ENCODE peak calls at places on chromosomes 16 and 17, in eight cellular contexts. One of them, this sample, is unnamed.

GRCh38 chr17:72342582-72343527 is 222.0 kb downstream of the SOX9 start:
- DNase-seq in fibroblast of mammary gland: peak
- DNase-seq in tibial nerve: peak
- DNase-seq in transverse colon: no peak
- DNase-seq in heart right ventricle: peak
- DNase-seq in lower lobe of right lung: peak
- DNase-seq in NB4: no peak
- DNase-seq in fibroblast of pulmonary artery: peak
- DNase-seq in this sample: no peak

GRCh38 chr17:13601776-13602551 is at the start of gene HS3ST3A1:
- DNase-seq in fibroblast of mammary gland: peak
- DNase-seq in tibial nerve: no peak
- DNase-seq in transverse colon: peak
- DNase-seq in heart right ventricle: peak
- DNase-seq in lower lobe of right lung: peak
- DNase-seq in NB4: peak
- DNase-seq in fibroblast of pulmonary artery: peak
- DNase-seq in this sample: peak

GRCh38 chr16:84582958-84583516 is 34.8 kb downstream of the COTL1 start:
- DNase-seq in fibroblast of mammary gland: peak
- DNase-seq in tibial nerve: no peak
- DNase-seq in transverse colon: no peak
- DNase-seq in heart right ventricle: no peak
- DNase-seq in lower lobe of right lung: no peak
- DNase-seq in NB4: no peak
- DNase-seq in fibroblast of pulmonary artery: no peak
- DNase-seq in this sample: no peak

GRCh38 chr17:80720624-80721577 is 176.3 kb downstream of the RPTOR start:
- DNase-seq in fibroblast of mammary gland: peak
- DNase-seq in tibial nerve: no peak
- DNase-seq in transverse colon: peak
- DNase-seq in heart right ventricle: no peak
- DNase-seq in lower lobe of right lung: no peak
- DNase-seq in NB4: no peak
- DNase-seq in fibroblast of pulmonary artery: peak
- DNase-seq in this sample: peak

GRCh38 chr16:22322021-22322471 is 24.8 kb downstream of the POLR3E start:
- DNase-seq in fibroblast of mammary gland: no peak
- DNase-seq in tibial nerve: no peak
- DNase-seq in transverse colon: no peak
- DNase-seq in heart right ventricle: no peak
- DNase-seq in lower lobe of right lung: no peak
- DNase-seq in NB4: no peak
- DNase-seq in fibroblast of pulmonary artery: no peak
- DNase-seq in this sample: no peak

GRCh38 chr16:19363741-19364140 is 53.9 kb upstream of the TMC5 start:
- DNase-seq in fibroblast of mammary gland: no peak
- DNase-seq in tibial nerve: no peak
- DNase-seq in transverse colon: no peak
- DNase-seq in heart right ventricle: no peak
- DNase-seq in lower lobe of right lung: no peak
- DNase-seq in NB4: no peak
- DNase-seq in fibroblast of pulmonary artery: no peak
- DNase-seq in this sample: no peak

GRCh38 chr17:32191306-32191705 is 49.0 kb downstream of the RHOT1 start:
- DNase-seq in fibroblast of mammary gland: peak
- DNase-seq in tibial nerve: no peak
- DNase-seq in transverse colon: no peak
- DNase-seq in heart right ventricle: no peak
- DNase-seq in lower lobe of right lung: no peak
- DNase-seq in NB4: no peak
- DNase-seq in fibroblast of pulmonary artery: peak
- DNase-seq in this sample: no peak

GRCh38 chr16:81624718-81625543 is 154.2 kb upstream of the PLCG2 start:
- DNase-seq in fibroblast of mammary gland: no peak
- DNase-seq in tibial nerve: no peak
- DNase-seq in transverse colon: no peak
- DNase-seq in heart right ventricle: no peak
- DNase-seq in lower lobe of right lung: no peak
- DNase-seq in NB4: peak
- DNase-seq in fibroblast of pulmonary artery: no peak
- DNase-seq in this sample: no peak

GRCh38 chr17:40450175-40450574 is 6.9 kb downstream of the IGFBP4 start:
- DNase-seq in fibroblast of mammary gland: peak
- DNase-seq in tibial nerve: peak
- DNase-seq in transverse colon: peak
- DNase-seq in heart right ventricle: no peak
- DNase-seq in lower lobe of right lung: no peak
- DNase-seq in NB4: peak
- DNase-seq in fibroblast of pulmonary artery: peak
- DNase-seq in this sample: no peak

GRCh38 chr17:40447148-40447644 is 3.9 kb downstream of the IGFBP4 start:
- DNase-seq in fibroblast of mammary gland: peak
- DNase-seq in tibial nerve: peak
- DNase-seq in transverse colon: no peak
- DNase-seq in heart right ventricle: peak
- DNase-seq in lower lobe of right lung: no peak
- DNase-seq in NB4: no peak
- DNase-seq in fibroblast of pulmonary artery: peak
- DNase-seq in this sample: no peak

GRCh38 chr17:40445769-40446468 is 2.7 kb downstream of the IGFBP4 start:
- DNase-seq in fibroblast of mammary gland: peak
- DNase-seq in tibial nerve: no peak
- DNase-seq in transverse colon: no peak
- DNase-seq in heart right ventricle: no peak
- DNase-seq in lower lobe of right lung: no peak
- DNase-seq in NB4: no peak
- DNase-seq in fibroblast of pulmonary artery: peak
- DNase-seq in this sample: no peak

GRCh38 chr17:40448639-40449261 is 5.5 kb downstream of the IGFBP4 start:
- DNase-seq in fibroblast of mammary gland: peak
- DNase-seq in tibial nerve: no peak
- DNase-seq in transverse colon: peak
- DNase-seq in heart right ventricle: no peak
- DNase-seq in lower lobe of right lung: peak
- DNase-seq in NB4: no peak
- DNase-seq in fibroblast of pulmonary artery: peak
- DNase-seq in this sample: no peak

DNA sequence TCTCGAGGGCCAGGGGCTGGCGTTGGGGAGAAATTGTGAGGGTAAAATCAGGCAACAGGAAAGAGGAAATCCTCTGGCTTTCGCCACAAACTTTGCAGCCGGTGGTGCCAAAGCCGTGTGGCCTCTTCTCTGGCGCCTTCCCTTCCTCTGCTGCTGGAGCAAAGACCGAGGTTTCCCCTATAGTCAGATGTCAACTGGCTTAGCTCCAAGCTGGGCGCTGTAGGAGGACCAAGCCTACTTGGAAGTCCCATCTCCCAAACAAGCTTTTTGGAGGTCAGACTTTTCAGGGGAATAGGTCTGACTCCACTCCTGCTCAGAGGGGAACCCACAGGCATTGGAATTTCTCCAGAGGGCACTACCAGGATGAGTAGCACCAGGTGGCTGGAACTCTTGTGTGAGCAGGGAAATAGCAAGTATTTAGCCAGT is 5.0 kb downstream of the IGFBP4 start:
- DNase-seq in fibroblast of mammary gland: peak
- DNase-seq in tibial nerve: peak
- DNase-seq in transverse colon: peak
- DNase-seq in heart right ventricle: peak
- DNase-seq in lower lobe of right lung: no peak
- DNase-seq in NB4: peak
- DNase-seq in fibroblast of pulmonary artery: peak
- DNase-seq in this sample: no peak
- H3K4me3 ChIP-seq in fibroblast of mammary gland: no peak
- H3K4me3 ChIP-seq in tibial nerve: peak
- H3K4me3 ChIP-seq in transverse colon: peak
- H3K4me3 ChIP-seq in heart right ventricle: peak
- H3K4me3 ChIP-seq in lower lobe of right lung: peak
- H3K4me3 ChIP-seq in NB4: peak
- H3K4me3 ChIP-seq in fibroblast of pulmonary artery: peak
- H3K4me3 ChIP-seq in this sample: no peak

DNA sequence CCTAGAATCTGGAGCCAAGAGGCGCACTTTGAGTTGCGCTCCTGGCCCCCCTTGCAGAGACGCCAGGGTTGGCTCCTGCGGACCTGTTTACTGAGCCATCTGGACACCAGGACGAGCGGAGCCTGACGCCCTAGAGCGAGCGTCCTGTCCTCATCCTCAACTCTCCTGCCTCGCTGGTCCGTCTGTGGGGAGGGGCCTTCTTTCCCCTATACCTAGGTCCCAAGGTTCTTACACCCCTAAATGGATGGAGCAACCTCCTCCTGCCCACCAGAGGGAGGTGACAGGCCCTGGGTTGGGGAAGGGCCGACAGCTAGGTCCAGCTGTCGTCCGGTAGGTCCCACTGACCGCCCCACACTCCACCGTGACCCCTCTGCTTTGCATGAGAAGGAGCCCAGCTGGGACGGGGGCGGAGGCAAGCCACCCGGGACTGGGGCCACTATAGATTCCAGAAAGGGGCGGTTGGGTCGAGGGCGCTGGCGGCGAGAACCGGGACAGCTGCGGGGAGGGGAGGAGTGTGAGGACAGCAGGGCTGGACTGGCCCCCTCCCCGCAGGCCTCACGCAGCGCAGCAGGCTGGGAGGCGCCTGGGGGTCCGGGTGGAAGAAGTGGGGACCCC is 3.0 kb upstream of the LHX1 start:
- DNase-seq in fibroblast of mammary gland: no peak
- DNase-seq in tibial nerve: no peak
- DNase-seq in transverse colon: no peak
- DNase-seq in heart right ventricle: no peak
- DNase-seq in lower lobe of right lung: no peak
- DNase-seq in NB4: no peak
- DNase-seq in fibroblast of pulmonary artery: no peak
- DNase-seq in this sample: peak
- H3K4me3 ChIP-seq in fibroblast of mammary gland: no peak
- H3K4me3 ChIP-seq in tibial nerve: peak
- H3K4me3 ChIP-seq in transverse colon: peak
- H3K4me3 ChIP-seq in heart right ventricle: peak
- H3K4me3 ChIP-seq in lower lobe of right lung: peak
- H3K4me3 ChIP-seq in NB4: no peak
- H3K4me3 ChIP-seq in fibroblast of pulmonary artery: no peak
- H3K4me3 ChIP-seq in this sample: no peak

GRCh38 chr17:28862497-28862896 is 7.7 kb downstream of the ERAL1 start:
- DNase-seq in fibroblast of mammary gland: no peak
- DNase-seq in tibial nerve: no peak
- DNase-seq in transverse colon: no peak
- DNase-seq in heart right ventricle: no peak
- DNase-seq in lower lobe of right lung: no peak
- DNase-seq in NB4: no peak
- DNase-seq in fibroblast of pulmonary artery: no peak
- DNase-seq in this sample: no peak

GRCh38 chr17:28864991-28865849 is 10.4 kb downstream of the ERAL1 start:
- DNase-seq in fibroblast of mammary gland: no peak
- DNase-seq in tibial nerve: no peak
- DNase-seq in transverse colon: peak
- DNase-seq in heart right ventricle: no peak
- DNase-seq in lower lobe of right lung: no peak
- DNase-seq in NB4: peak
- DNase-seq in fibroblast of pulmonary artery: peak
- DNase-seq in this sample: no peak

GRCh38 chr17:28861393-28862203 is 6.8 kb downstream of the ERAL1 start:
- DNase-seq in fibroblast of mammary gland: no peak
- DNase-seq in tibial nerve: no peak
- DNase-seq in transverse colon: peak
- DNase-seq in heart right ventricle: no peak
- DNase-seq in lower lobe of right lung: no peak
- DNase-seq in NB4: peak
- DNase-seq in fibroblast of pulmonary artery: no peak
- DNase-seq in this sample: no peak

GRCh38 chr17:28857848-28858360 is 3.1 kb downstream of the ERAL1 start:
- DNase-seq in fibroblast of mammary gland: no peak
- DNase-seq in tibial nerve: no peak
- DNase-seq in transverse colon: no peak
- DNase-seq in heart right ventricle: no peak
- DNase-seq in lower lobe of right lung: no peak
- DNase-seq in NB4: no peak
- DNase-seq in fibroblast of pulmonary artery: no peak
- DNase-seq in this sample: no peak

GRCh38 chr17:28860363-28860808 is 5.6 kb downstream of the ERAL1 start:
- DNase-seq in fibroblast of mammary gland: no peak
- DNase-seq in tibial nerve: no peak
- DNase-seq in transverse colon: no peak
- DNase-seq in heart right ventricle: no peak
- DNase-seq in lower lobe of right lung: no peak
- DNase-seq in NB4: no peak
- DNase-seq in fibroblast of pulmonary artery: no peak
- DNase-seq in this sample: no peak
- H3K4me3 ChIP-seq in fibroblast of mammary gland: no peak
- H3K4me3 ChIP-seq in tibial nerve: no peak
- H3K4me3 ChIP-seq in transverse colon: no peak
- H3K4me3 ChIP-seq in heart right ventricle: no peak
- H3K4me3 ChIP-seq in lower lobe of right lung: no peak
- H3K4me3 ChIP-seq in NB4: no peak
- H3K4me3 ChIP-seq in fibroblast of pulmonary artery: no peak
- H3K4me3 ChIP-seq in this sample: no peak

GRCh38 chr17:68288804-68289203 is 2.1 kb downstream of the SLC16A6 start:
- DNase-seq in fibroblast of mammary gland: no peak
- DNase-seq in tibial nerve: no peak
- DNase-seq in transverse colon: peak
- DNase-seq in heart right ventricle: no peak
- DNase-seq in lower lobe of right lung: no peak
- DNase-seq in NB4: peak
- DNase-seq in fibroblast of pulmonary artery: no peak
- DNase-seq in this sample: no peak

GRCh38 chr17:68290955-68291835 is at the start of the genes ARSG and SLC16A6:
- DNase-seq in fibroblast of mammary gland: no peak
- DNase-seq in tibial nerve: no peak
- DNase-seq in transverse colon: peak
- DNase-seq in heart right ventricle: peak
- DNase-seq in lower lobe of right lung: peak
- DNase-seq in NB4: peak
- DNase-seq in fibroblast of pulmonary artery: peak
- DNase-seq in this sample: no peak

GRCh38 chr17:68289473-68289872 is 1.5 kb downstream of the SLC16A6 start:
- DNase-seq in fibroblast of mammary gland: no peak
- DNase-seq in tibial nerve: no peak
- DNase-seq in transverse colon: no peak
- DNase-seq in heart right ventricle: no peak
- DNase-seq in lower lobe of right lung: no peak
- DNase-seq in NB4: no peak
- DNase-seq in fibroblast of pulmonary artery: no peak
- DNase-seq in this sample: no peak

GRCh38 chr17:68289936-68290267 is 1.0 kb downstream of the SLC16A6 start:
- DNase-seq in fibroblast of mammary gland: no peak
- DNase-seq in tibial nerve: no peak
- DNase-seq in transverse colon: no peak
- DNase-seq in heart right ventricle: no peak
- DNase-seq in lower lobe of right lung: no peak
- DNase-seq in NB4: no peak
- DNase-seq in fibroblast of pulmonary artery: no peak
- DNase-seq in this sample: no peak

DNA sequence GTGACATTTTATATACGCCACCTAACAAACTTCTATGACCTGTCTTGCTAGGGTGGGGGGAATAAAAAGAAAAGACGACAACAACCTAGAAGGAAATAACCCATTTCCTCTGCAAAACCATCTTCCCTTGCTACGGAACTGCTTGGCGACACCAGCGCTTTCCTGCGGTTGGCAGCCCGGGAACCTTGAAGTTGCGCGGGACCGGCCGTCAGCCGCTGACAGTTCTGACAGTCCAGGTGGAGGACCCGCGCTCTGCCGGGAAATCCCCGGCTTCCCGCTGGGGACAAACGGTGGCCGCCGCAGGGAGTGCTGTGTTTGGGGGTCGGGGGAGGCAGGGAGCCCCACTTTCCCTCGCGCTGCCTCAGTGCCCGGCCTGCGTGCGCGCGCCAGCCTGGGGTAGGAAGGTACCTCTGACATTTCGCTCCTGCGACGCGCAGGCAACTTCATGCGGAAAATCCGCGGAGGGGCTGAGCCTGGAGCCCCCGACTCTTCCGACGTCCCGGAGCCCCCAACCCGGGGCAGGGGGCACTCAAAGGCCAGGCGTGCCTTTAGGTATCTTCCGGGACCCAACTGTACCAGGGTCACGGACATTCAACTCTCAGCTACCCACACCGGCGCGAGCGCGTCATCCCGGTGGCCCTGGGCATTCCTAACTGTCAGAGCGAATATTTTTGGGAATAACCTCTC is 516 bp downstream of the SLC16A6 start:
- DNase-seq in fibroblast of mammary gland: no peak
- DNase-seq in tibial nerve: no peak
- DNase-seq in transverse colon: peak
- DNase-seq in heart right ventricle: peak
- DNase-seq in lower lobe of right lung: peak
- DNase-seq in NB4: peak
- DNase-seq in fibroblast of pulmonary artery: no peak
- DNase-seq in this sample: no peak
- H3K4me3 ChIP-seq in fibroblast of mammary gland: no peak
- H3K4me3 ChIP-seq in tibial nerve: peak
- H3K4me3 ChIP-seq in transverse colon: peak
- H3K4me3 ChIP-seq in heart right ventricle: peak
- H3K4me3 ChIP-seq in lower lobe of right lung: peak
- H3K4me3 ChIP-seq in NB4: peak
- H3K4me3 ChIP-seq in fibroblast of pulmonary artery: peak
- H3K4me3 ChIP-seq in this sample: peak